ENCODE peak calls at places on chromosomes 3 and 15, in six cellular contexts. V, H, L, J, N and I are unnamed samples.

GRCh38 chr15:37891754-37892368 is 42.6 kb upstream of the TMCO5A start:
- DNase-seq in V (peak), H (no peak), L (peak), J (no peak), N (no peak), I (peak)

GRCh38 chr15:75307778-75308390 is 25.2 kb downstream of the GOLGA6D start:
- DNase-seq in V (no peak), H (peak), L (peak), J (peak), N (no peak), I (peak)

GRCh38 chr15:37767841-37768455 is 166.5 kb upstream of the TMCO5A start:
- DNase-seq in V (peak), H (no peak), L (no peak), J (no peak), N (no peak), I (no peak)

GRCh38 chr15:85583404-85584390 is 203.3 kb downstream of the AKAP13 start:
- DNase-seq in V (peak), H (no peak), L (peak), J (peak), N (no peak), I (no peak)

GRCh38 chr3:185402561-185402960 is 39.6 kb downstream of the MAP3K13 start:
- DNase-seq in V (peak), H (no peak), L (no peak), J (no peak), N (no peak), I (peak)

GRCh38 chr3:42497009-42497731 is 5.3 kb upstream of the VIPR1 start:
- DNase-seq in V (no peak), H (peak), L (no peak), J (no peak), N (no peak), I (peak)

GRCh38 chr3:184508938-184509337 is 52.6 kb upstream of the EPHB3 start:
- DNase-seq in V (no peak), H (no peak), L (no peak), J (no peak), N (no peak), I (no peak)

GRCh38 chr3:184335291-184335660 is 2.1 kb upstream of the FAM131A start:
- DNase-seq in V (no peak), H (no peak), L (peak), J (no peak), N (no peak), I (peak)

GRCh38 chr3:108472011-108472591 is 38.3 kb downstream of the MYH15 start:
- DNase-seq in V (peak), H (no peak), L (peak), J (no peak), N (no peak), I (peak)

GRCh38 chr3:130894130-130894872 is 417 bp downstream of the ATP2C1 start:
- DNase-seq in V (peak), H (peak), L (no peak), J (peak), N (no peak), I (peak)

GRCh38 chr3:188649521-188649920 is 495.6 kb downstream of the LPP start:
- DNase-seq in V (no peak), H (no peak), L (no peak), J (no peak), N (no peak), I (no peak)

GRCh38 chr3:117302448-117302847 is 592.9 kb downstream of the TUSC7 start:
- DNase-seq in V (no peak), H (no peak), L (no peak), J (no peak), N (no peak), I (no peak)

GRCh38 chr3:169044341-169045113 is 619.0 kb downstream of the MECOM start:
- DNase-seq in V (peak), H (no peak), L (peak), J (no peak), N (no peak), I (no peak)

GRCh38 chr3:64977308-64978100 is 289.7 kb upstream of the ADAMTS9 start:
- DNase-seq in V (peak), H (no peak), L (no peak), J (no peak), N (no peak), I (no peak)

GRCh38 chr3:46943237-46944187 is 33.0 kb downstream of the CCDC12 start:
- DNase-seq in V (no peak), H (no peak), L (peak), J (no peak), N (no peak), I (no peak)

GRCh38 chr3:179807588-179807987 is 154.7 kb downstream of the USP13 start:
- DNase-seq in V (no peak), H (no peak), L (no peak), J (no peak), N (no peak), I (no peak)

GRCh38 chr3:155369735-155370134 is 76.3 kb upstream of the STRIT1 start:
- DNase-seq in V (no peak), H (no peak), L (no peak), J (no peak), N (no peak), I (no peak)

GRCh38 chr3:115921711-115922110 is 298.4 kb downstream of the GAP43 start:
- DNase-seq in V (no peak), H (no peak), L (no peak), J (no peak), N (no peak), I (no peak)